ENCODE peak calls at places on chromosomes 1 and 21, in six cellular contexts. I is RWPE1; P is Panc1; J is activated CD4-positive, alpha-beta T cell treated with anti-CD3 and anti-CD28 coated beads, Interleukin-2, amount 50 U/mL, for 1 hour; W is stimulated activated CD4-positive, alpha-beta T cell treated with anti-CD3 and anti-CD28 coated beads, Interleukin-1b, Interleukin-23, amount 100 ng/mL, for 1 hour; B is neural progenitor cell. N is an unnamed sample.
A peak's percentile ranks its signal among the peaks of the same experiment; 100 is the strongest.

GRCh38 chr1:9822897-9823692 is 670 bp downstream of the CLSTN1 start:
- DNase-seq in B (peak; percentile 59), W (no peak), I (peak; percentile 34), P (no peak), J (peak; percentile 24), N (no peak)

GRCh38 chr1:67134692-67135091 is at the start of gene C1orf141:
- DNase-seq in I (no peak), B (peak; percentile 77), P (no peak), J (peak; percentile 13), W (no peak), N (no peak)

GRCh38 chr1:196558424-196558823 is 49.8 kb downstream of the KCNT2 start:
- DNase-seq in J (no peak), W (no peak), I (peak; percentile 54), B (no peak), P (no peak), N (peak; percentile 35)

GRCh38 chr1:50329332-50329932 is 93.8 kb downstream of the DMRTA2 start:
- DNase-seq in J (no peak), P (no peak), I (peak; percentile 50), W (no peak), B (no peak), N (no peak)

GRCh38 chr21:33403128-33403785 is at the start of gene IFNGR2:
- DNase-seq in W (no peak), J (peak; percentile 46), B (peak; percentile 77), I (peak; percentile 38), P (no peak), N (no peak)

GRCh38 chr21:21624674-21625073 is 626.5 kb downstream of the NCAM2 start:
- DNase-seq in J (no peak), P (no peak), W (no peak), B (no peak), I (no peak), N (peak; percentile 45)

GRCh38 chr1:163055531-163055930 is 13.6 kb upstream of the RGS4 start:
- DNase-seq in I (no peak), B (no peak), W (no peak), J (no peak), P (no peak), N (no peak)

GRCh38 chr1:96865731-96866684 is 144.4 kb downstream of the PTBP2 start:
- DNase-seq in W (no peak), I (peak; percentile 44), J (no peak), B (no peak), P (no peak), N (peak; percentile 99)

GRCh38 chr1:112894010-112894292 is 62.0 kb downstream of the SLC16A1 start:
- DNase-seq in W (no peak), I (no peak), P (no peak), B (no peak), J (no peak), N (no peak)

GRCh38 chr1:198656500-198656932 is 17.7 kb downstream of the PTPRC start:
- DNase-seq in J (peak; percentile 81), W (peak; percentile 48), P (no peak), B (no peak), I (no peak), N (no peak)

GRCh38 chr1:205660361-205660760 is 19.9 kb downstream of the SLC45A3 start:
- DNase-seq in W (no peak), P (no peak), J (no peak), I (no peak), B (no peak), N (no peak)

GRCh38 chr1:204177133-204177532 is 11.0 kb upstream of the REN start:
- DNase-seq in B (no peak), I (no peak), P (no peak), W (no peak), J (no peak), N (no peak)

GRCh38 chr1:240234477-240235225 is 143.0 kb downstream of the FMN2 start:
- DNase-seq in P (no peak), W (no peak), I (peak; percentile 30), B (no peak), J (no peak), N (peak; percentile 64)

GRCh38 chr1:210260087-210260486 is 27.5 kb downstream of the SERTAD4 start:
- DNase-seq in J (no peak), P (no peak), I (no peak), B (no peak), W (no peak), N (no peak)

GRCh38 chr21:38794978-38795377 is 10.8 kb upstream of the ETS2 start:
- DNase-seq in P (no peak), B (no peak), J (no peak), W (no peak), I (no peak), N (no peak)

GRCh38 chr1:155873860-155874259 is 14.5 kb downstream of the SYT11 start:
- DNase-seq in I (no peak), B (no peak), P (no peak), W (no peak), J (no peak), N (no peak)

GRCh38 chr1:16212251-16212961 is at the start of gene ARHGEF19:
- DNase-seq in I (no peak), B (peak; percentile 54), W (no peak), P (no peak), J (no peak), N (no peak)

GRCh38 chr1:3467096-3468036 is 12.9 kb downstream of the ARHGEF16 start:
- DNase-seq in I (no peak), W (no peak), P (no peak), J (no peak), B (no peak), N (no peak)

GRCh38 chr1:216686860-216687545 is 36.2 kb downstream of the ESRRG start:
- DNase-seq in B (peak; percentile 27), W (no peak), I (no peak), J (no peak), P (no peak), N (peak; percentile 25)

GRCh38 chr1:162927421-162927820 is 66.4 kb upstream of the CCDC190 start:
- DNase-seq in J (peak; percentile 0), I (no peak), W (no peak), B (no peak), P (no peak), N (no peak)

GRCh38 chr1:184811439-184812111 is 56.9 kb upstream of the EDEM3 start:
- DNase-seq in J (no peak), W (no peak), B (no peak), I (no peak), P (no peak), N (no peak)

GRCh38 chr1:37951783-37952624 is 5.2 kb upstream of the INPP5B start:
- DNase-seq in B (no peak), P (no peak), W (no peak), J (no peak), I (no peak), N (no peak)

GRCh38 chr1:26936823-26937222 is 15.3 kb downstream of the NUDC start:
- DNase-seq in J (no peak), W (no peak), I (no peak), P (no peak), B (no peak), N (no peak)

GRCh38 chr1:15684468-15685283 is 556 bp downstream of the PLEKHM2 start:
- DNase-seq in W (no peak), B (peak; percentile 54), J (peak; percentile 23), I (peak; percentile 36), P (no peak), N (no peak)

GRCh38 chr1:41282679-41283317 is 40.7 kb upstream of the SCMH1 start:
- DNase-seq in J (peak; percentile 15), I (peak; percentile 61), B (peak; percentile 74), W (no peak), P (no peak), N (no peak)

GRCh38 chr1:55129194-55129728 is 85.9 kb downstream of the USP24 start:
- DNase-seq in I (no peak), B (no peak), J (no peak), W (no peak), P (no peak), N (peak; percentile 27)

GRCh38 chr1:77076759-77077158 is 142.5 kb downstream of the PIGK start:
- DNase-seq in P (no peak), B (no peak), W (no peak), J (no peak), I (no peak), N (no peak)

GRCh38 chr1:228141082-228141870 is 1.2 kb downstream of the GUK1 start:
- DNase-seq in W (no peak), I (peak; percentile 55), J (no peak), P (no peak), B (no peak), N (no peak)

GRCh38 chr1:159778266-159778665 is 2.5 kb upstream of the DUSP23 start:
- DNase-seq in I (no peak), P (no peak), J (no peak), W (no peak), B (no peak), N (no peak)

GRCh38 chr1:58395355-58395754 is 151.2 kb downstream of the OMA1 start:
- DNase-seq in W (no peak), I (peak; percentile 71), B (no peak), J (no peak), P (peak; percentile 45), N (peak; percentile 74)

GRCh38 chr1:168443899-168444298 is 99.9 kb downstream of the XCL2 start:
- DNase-seq in W (no peak), B (no peak), P (no peak), J (no peak), I (no peak), N (no peak)

N was measured in skeletal muscle cell.